ENCODE peak calls at places on chromosomes 5 and 9, in five cellular contexts. E is stimulated activated CD4-positive, alpha-beta T cell treated with anti-CD3 and anti-CD28 coated beads, Interleukin-15, amount 100 ng/mL, for 48 hours; M is nephron progenitor cell; I is endodermal cell; Z is activated T-cell treated with anti-CD3 and anti-CD28 coated beads for 1 hour. D is an unnamed sample.

GRCh38 chr9:126738553-126738952 is 66.3 kb upstream of the ZBTB43 start:
- DNase-seq in E (no peak), M (no peak), I (no peak), Z (no peak), D (no peak)

GRCh38 chr5:123278284-123278683 is 144.9 kb downstream of the CEP120 start:
- DNase-seq in E (no peak), M (no peak), I (no peak), Z (no peak), D (no peak)

GRCh38 chr5:135010502-135011354 is 23.3 kb downstream of the PITX1 start:
- DNase-seq in E (no peak), M (no peak), I (peak; percentile 13), Z (no peak), D (no peak)

GRCh38 chr5:52727001-52727400 is 60.7 kb upstream of the ITGA1 start:
- DNase-seq in E (no peak), M (no peak), I (no peak), Z (no peak), D (no peak)

GRCh38 chr5:121430538-121430937 is 421.1 kb upstream of the FTMT start:
- DNase-seq in E (no peak), M (no peak), I (no peak), Z (no peak), D (no peak)

GRCh38 chr5:172052454-172053236 is 46.2 kb upstream of the FBXW11 start:
- DNase-seq in E (no peak), M (no peak), I (no peak), Z (no peak), D (peak; percentile 65)

GRCh38 chr5:145797336-145797735 is 37.8 kb downstream of the PRELID2 start:
- DNase-seq in E (no peak), M (no peak), I (no peak), Z (no peak), D (no peak)

GRCh38 chr5:111075520-111075919 is 4.0 kb downstream of the TSLP start:
- DNase-seq in E (no peak), M (no peak), I (no peak), Z (no peak), D (no peak)

GRCh38 chr9:134661791-134662142 is 20.2 kb downstream of the COL5A1 start:
- DNase-seq in E (no peak), M (no peak), I (no peak), Z (no peak), D (peak; percentile 66)

GRCh38 chr9:13386935-13387667 is 107.6 kb upstream of the MPDZ start:
- DNase-seq in E (no peak), M (no peak), I (no peak), Z (no peak), D (peak; percentile 87)

GRCh38 chr5:5183192-5183699 is 43.1 kb downstream of the ADAMTS16 start:
- DNase-seq in E (no peak), M (peak; percentile 17), I (peak; percentile 88), Z (no peak), D (no peak)

GRCh38 chr9:105062222-105062850 is 134.4 kb upstream of the ABCA1 start:
- DNase-seq in E (no peak), M (no peak), I (no peak), Z (no peak), D (peak; percentile 92)

GRCh38 chr5:96857924-96858323 is 18.4 kb upstream of the ERAP2 start:
- DNase-seq in E (no peak), M (no peak), I (no peak), Z (no peak), D (no peak)

GRCh38 chr5:15623794-15624193 is 123.8 kb downstream of the FBXL7 start:
- DNase-seq in E (no peak), M (no peak), I (no peak), Z (no peak), D (no peak)

GRCh38 chr9:124216474-124217176 is 41.1 kb upstream of the NEK6 start:
- DNase-seq in E (peak; percentile 44), M (no peak), I (peak; percentile 33), Z (peak; percentile 14), D (no peak)

GRCh38 chr5:62596096-62596495 is 17.5 kb downstream of the LRRC70 start:
- DNase-seq in E (no peak), M (no peak), I (no peak), Z (no peak), D (peak; percentile 9)

GRCh38 chr9:127066060-127066774 is 56.2 kb downstream of the ANGPTL2 start:
- DNase-seq in E (no peak), M (no peak), I (no peak), Z (no peak), D (no peak)